ENCODE peak calls at places on chromosomes 3 and 15, in five cellular contexts. N, V, Z, R and T are unnamed samples.

GRCh38 chr15:77533986-77534385 is 98.7 kb downstream of the LINGO1 start:
- DNase-seq in N (no peak), V (no peak), Z (no peak), R (no peak), T (no peak)

GRCh38 chr15:48796930-48797329 is 13.9 kb downstream of the CEP152 start:
- DNase-seq in N (no peak), V (peak), Z (no peak), R (no peak), T (no peak)

GRCh38 chr3:156535162-156535627 is 19.7 kb downstream of the SSR3 start:
- DNase-seq in N (no peak), V (peak), Z (peak), R (peak), T (no peak)

GRCh38 chr15:74451861-74452835 is 8.8 kb downstream of the UBL7 start:
- DNase-seq in N (no peak), V (no peak), Z (no peak), R (peak), T (no peak)

GRCh38 chr3:154384504-154384903 is 45.5 kb downstream of the GPR149 start:
- DNase-seq in N (no peak), V (no peak), Z (no peak), R (no peak), T (no peak)

GRCh38 chr3:57557088-57557537 is 1.0 kb downstream of the PDE12 start:
- DNase-seq in N (peak), V (peak), Z (no peak), R (no peak), T (peak)

GRCh38 chr3:116045251-116045770 is 400.0 kb downstream of the LSAMP start:
- DNase-seq in N (no peak), V (no peak), Z (no peak), R (no peak), T (no peak)

GRCh38 chr3:127226946-127227842 is 34.3 kb downstream of the PRR23E start:
- DNase-seq in N (peak), V (no peak), Z (peak), R (no peak), T (peak)

GRCh38 chr3:152557302-152557999 is 277.5 kb upstream of the P2RY1 start:
- DNase-seq in N (no peak), V (no peak), Z (no peak), R (no peak), T (no peak)

GRCh38 chr3:114318295-114318694 is 24.5 kb downstream of the TIGIT start:
- DNase-seq in N (no peak), V (no peak), Z (no peak), R (no peak), T (no peak)

GRCh38 chr3:52714335-52715302 is 8.7 kb downstream of the SPCS1 start:
- DNase-seq in N (peak), V (no peak), Z (peak), R (no peak), T (peak)

GRCh38 chr3:51712511-51712931 is 5.7 kb downstream of the GRM2 start:
- DNase-seq in N (no peak), V (no peak), Z (no peak), R (no peak), T (no peak)

GRCh38 chr3:71784914-71785593 is at the start of gene PROK2:
- DNase-seq in N (peak), V (no peak), Z (no peak), R (no peak), T (peak)

GRCh38 chr3:48069339-48069738 is 53.1 kb upstream of the MAP4 start:
- DNase-seq in N (no peak), V (no peak), Z (no peak), R (no peak), T (no peak)

GRCh38 chr15:62874933-62875625 is 167.5 kb upstream of the TPM1 start:
- DNase-seq in N (no peak), V (peak), Z (no peak), R (no peak), T (no peak)

GRCh38 chr3:3560566-3561336 is 238.5 kb upstream of the LRRN1 start:
- DNase-seq in N (no peak), V (peak), Z (no peak), R (peak), T (no peak)

GRCh38 chr3:111917300-111917699 is 58.2 kb downstream of the PHLDB2 start:
- DNase-seq in N (peak), V (no peak), Z (no peak), R (no peak), T (no peak)

GRCh38 chr3:188947401-188947982 is 224.3 kb upstream of the TPRG1 start:
- DNase-seq in N (peak), V (peak), Z (peak), R (peak), T (peak)

GRCh38 chr3:126128504-126129407 is 44.8 kb upstream of the SLC41A3 start:
- DNase-seq in N (no peak), V (no peak), Z (no peak), R (no peak), T (peak)

GRCh38 chr3:16478516-16478915 is 35.0 kb downstream of the RFTN1 start:
- DNase-seq in N (no peak), V (peak), Z (no peak), R (peak), T (no peak)

GRCh38 chr15:40289140-40289775 is 6.4 kb upstream of the ANKRD63 start:
- DNase-seq in N (no peak), V (no peak), Z (no peak), R (no peak), T (no peak)

GRCh38 chr15:56757884-56758283 is 24.6 kb upstream of the ZNF280D start:
- DNase-seq in N (no peak), V (no peak), Z (no peak), R (no peak), T (no peak)

GRCh38 chr3:161274691-161275298 is 53.7 kb downstream of the NMD3 start:
- DNase-seq in N (peak), V (peak), Z (peak), R (no peak), T (peak)

GRCh38 chr15:69232144-69232543 is 66.6 kb upstream of the PAQR5 start:
- DNase-seq in N (no peak), V (peak), Z (no peak), R (no peak), T (no peak)

GRCh38 chr15:77525411-77525811 is 104.7 kb downstream of the HMG20A start:
- DNase-seq in N (no peak), V (no peak), Z (no peak), R (no peak), T (no peak)

GRCh38 chr15:45199136-45199810 is 11.5 kb upstream of the SHF start:
- DNase-seq in N (peak), V (peak), Z (no peak), R (peak), T (peak)

GRCh38 chr15:51267047-51267713 is 71.2 kb downstream of the CYP19A1 start:
- DNase-seq in N (no peak), V (peak), Z (no peak), R (no peak), T (peak)

GRCh38 chr15:37057831-37058230 is 42.5 kb downstream of the MEIS2 start:
- DNase-seq in N (peak), V (no peak), Z (no peak), R (no peak), T (no peak)
- H2BK12ac ChIP-seq in N (no peak), V (no peak), Z (no peak), R (peak), T (no peak)

GRCh38 chr3:148922467-148922866 is 57.4 kb downstream of the CPA3 start:
- DNase-seq in N (no peak), V (no peak), Z (no peak), R (no peak), T (no peak)
- H2BK12ac ChIP-seq in N (no peak), V (no peak), Z (no peak), R (no peak), T (no peak)

DNA sequence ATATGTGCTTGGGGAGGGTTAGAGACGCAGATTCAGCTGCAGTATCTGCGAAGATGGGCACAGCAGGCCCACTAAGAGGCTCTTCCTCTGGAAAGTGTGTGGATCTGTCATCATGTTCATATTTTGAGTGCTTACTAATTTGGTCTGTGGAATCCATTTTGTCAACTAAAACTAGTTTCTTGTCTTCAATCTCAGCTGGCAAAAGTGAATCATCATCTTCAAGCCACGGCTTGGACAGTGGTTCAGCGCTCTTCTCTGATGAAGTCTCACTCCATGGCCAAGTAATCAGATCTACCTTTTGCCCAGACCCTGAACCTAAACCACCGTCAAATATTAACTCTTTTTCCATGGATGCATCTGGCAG is 76.2 kb downstream of the IMPG2 start:
- DNase-seq in N (no peak), V (no peak), Z (no peak), R (no peak), T (no peak)
- H2BK12ac ChIP-seq in N (no peak), V (no peak), Z (no peak), R (no peak), T (no peak)

GRCh38 chr3:80367149-80367548 is 599.4 kb upstream of the ROBO1 start:
- DNase-seq in N (no peak), V (no peak), Z (no peak), R (no peak), T (no peak)
- H2BK12ac ChIP-seq in N (no peak), V (no peak), Z (no peak), R (no peak), T (no peak)

GRCh38 chr3:10205461-10206165 is 40.9 kb downstream of the IRAK2 start:
- DNase-seq in N (no peak), V (peak), Z (no peak), R (peak), T (no peak)

GRCh38 chr3:10204921-10205320 is 40.2 kb downstream of the IRAK2 start:
- DNase-seq in N (no peak), V (no peak), Z (no peak), R (no peak), T (no peak)

DNA sequence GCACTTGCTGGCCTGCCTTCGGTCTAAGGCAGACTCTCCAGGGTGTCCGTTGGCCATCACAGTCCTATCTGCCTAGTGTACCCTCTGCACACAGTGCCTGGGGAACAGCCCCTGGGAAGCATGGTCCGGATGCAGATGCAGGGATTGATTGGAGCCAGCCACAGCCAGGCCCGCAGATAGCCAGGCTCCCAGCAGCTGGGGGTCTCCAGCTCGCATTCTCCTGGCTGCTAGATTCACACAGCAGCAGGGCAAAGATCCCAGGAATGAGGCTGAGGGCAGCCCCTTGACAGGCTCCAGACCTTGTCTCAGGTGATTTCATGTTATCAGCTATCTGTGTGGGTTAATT is 41.4 kb downstream of the IRAK2 start:
- DNase-seq in N (no peak), V (no peak), Z (no peak), R (peak), T (no peak)
- H2BK12ac ChIP-seq in N (no peak), V (peak), Z (no peak), R (no peak), T (no peak)

GRCh38 chr3:53763353-53763752 is 82.9 kb downstream of the CHDH start:
- DNase-seq in N (no peak), V (no peak), Z (no peak), R (no peak), T (no peak)
- H2BK12ac ChIP-seq in N (no peak), V (no peak), Z (no peak), R (no peak), T (no peak)

GRCh38 chr3:192216067-192216466 is 511.3 kb downstream of the FGF12 start:
- DNase-seq in N (no peak), V (no peak), Z (no peak), R (no peak), T (no peak)

GRCh38 chr3:192212335-192212734 is 515.0 kb downstream of the FGF12 start:
- DNase-seq in N (no peak), V (no peak), Z (no peak), R (no peak), T (no peak)

GRCh38 chr3:192207661-192208060 is 519.7 kb downstream of the FGF12 start:
- DNase-seq in N (no peak), V (no peak), Z (no peak), R (no peak), T (no peak)

GRCh38 chr3:192207239-192207638 is 520.1 kb downstream of the FGF12 start:
- DNase-seq in N (no peak), V (no peak), Z (no peak), R (no peak), T (no peak)

GRCh38 chr3:192212979-192213378 is 514.4 kb downstream of the FGF12 start:
- DNase-seq in N (no peak), V (no peak), Z (no peak), R (no peak), T (no peak)
- H2BK12ac ChIP-seq in N (no peak), V (no peak), Z (no peak), R (no peak), T (no peak)

GRCh38 chr3:128784228-128784627 is 58.2 kb downstream of the RAB7A start:
- DNase-seq in N (peak), V (no peak), Z (peak), R (no peak), T (peak)

GRCh38 chr3:128788268-128788869 is 62.4 kb downstream of the RAB7A start:
- DNase-seq in N (no peak), V (no peak), Z (no peak), R (no peak), T (no peak)

GRCh38 chr3:128784843-128785242 is 58.9 kb downstream of the RAB7A start:
- DNase-seq in N (no peak), V (no peak), Z (no peak), R (no peak), T (no peak)

GRCh38 chr3:128787256-128788253 is 61.6 kb downstream of the RAB7A start:
- DNase-seq in N (no peak), V (peak), Z (no peak), R (peak), T (peak)

GRCh38 chr3:128786434-128787020 is 60.5 kb downstream of the RAB7A start:
- DNase-seq in N (no peak), V (peak), Z (no peak), R (no peak), T (no peak)
- H2BK12ac ChIP-seq in N (no peak), V (no peak), Z (no peak), R (no peak), T (no peak)

GRCh38 chr15:81914333-81914732 is 131.5 kb downstream of the MEX3B start:
- DNase-seq in N (no peak), V (no peak), Z (no peak), R (no peak), T (no peak)
- H2BK12ac ChIP-seq in N (no peak), V (no peak), Z (no peak), R (no peak), T (no peak)